ENCODE peak calls at places on chromosome 12, in nine cellular contexts. E is IMR-90, G is right atrium auricular region, F is cardiac muscle cell, A is A549, Z is lung, U is astrocyte, L is MM.1S, H is sigmoid colon. V is an unnamed sample.

GRCh38 chr12:14825256-14825655 is 11.3 kb upstream of the SMCO3 start:
- DNase-seq in E (peak), G (no peak), F (no peak), A (no peak), Z (no peak), U (no peak), L (no peak), H (no peak), V (no peak)

GRCh38 chr12:113130457-113131135 is 5.0 kb downstream of the RASAL1 start:
- DNase-seq in E (no peak), G (no peak), F (no peak), A (no peak), Z (no peak), U (no peak), L (no peak), H (no peak), V (no peak)

GRCh38 chr12:64452559-64453329 is 824 bp downstream of the TBK1 start:
- DNase-seq in E (peak), G (no peak), F (peak), A (peak), Z (no peak), U (peak), L (peak), H (no peak), V (peak)

GRCh38 chr12:106760184-106760531 is 14.3 kb upstream of the RIC8B start:
- DNase-seq in E (peak), G (no peak), F (peak), A (no peak), Z (peak), U (no peak), L (peak), H (no peak), V (peak)

GRCh38 chr12:69024907-69025306 is 91.9 kb upstream of the CPM start:
- DNase-seq in E (peak), G (no peak), F (no peak), A (no peak), Z (no peak), U (peak), L (no peak), H (no peak), V (no peak)

GRCh38 chr12:51695241-51696010 is 104.4 kb downstream of the SCN8A start:
- DNase-seq in E (peak), G (no peak), F (no peak), A (no peak), Z (no peak), U (peak), L (no peak), H (no peak), V (no peak)

GRCh38 chr12:70783455-70783854 is 137.1 kb downstream of the PTPRR start:
- DNase-seq in E (no peak), G (no peak), F (no peak), A (no peak), Z (no peak), U (no peak), L (no peak), H (no peak), V (no peak)

GRCh38 chr12:124560519-124560918 is 6.9 kb downstream of the NCOR2 start:
- DNase-seq in E (no peak), G (no peak), F (no peak), A (no peak), Z (no peak), U (no peak), L (no peak), H (no peak), V (no peak)

GRCh38 chr12:73815072-73815660 is 722.5 kb upstream of the ATXN7L3B start:
- DNase-seq in E (no peak), G (no peak), F (no peak), A (no peak), Z (no peak), U (no peak), L (no peak), H (no peak), V (no peak)

GRCh38 chr12:132474237-132474741 is 15.7 kb upstream of the FBRSL1 start:
- DNase-seq in E (no peak), G (no peak), F (no peak), A (no peak), Z (no peak), U (no peak), L (no peak), H (no peak), V (no peak)

GRCh38 chr12:13223176-13223806 is 26.8 kb downstream of the EMP1 start:
- DNase-seq in E (peak), G (peak), F (no peak), A (peak), Z (no peak), U (peak), L (no peak), H (no peak), V (no peak)

GRCh38 chr12:10153271-10154144 is 18.4 kb downstream of the OLR1 start:
- DNase-seq in E (peak), G (peak), F (peak), A (peak), Z (peak), U (peak), L (peak), H (peak), V (peak)

GRCh38 chr12:1576410-1577240 is 17.8 kb downstream of the FBXL14 start:
- DNase-seq in E (peak), G (no peak), F (peak), A (no peak), Z (no peak), U (peak), L (no peak), H (peak), V (no peak)

GRCh38 chr12:108833757-108834472 is 23.5 kb downstream of the SSH1 start:
- DNase-seq in E (peak), G (no peak), F (no peak), A (no peak), Z (no peak), U (peak), L (no peak), H (peak), V (no peak)

DNA sequence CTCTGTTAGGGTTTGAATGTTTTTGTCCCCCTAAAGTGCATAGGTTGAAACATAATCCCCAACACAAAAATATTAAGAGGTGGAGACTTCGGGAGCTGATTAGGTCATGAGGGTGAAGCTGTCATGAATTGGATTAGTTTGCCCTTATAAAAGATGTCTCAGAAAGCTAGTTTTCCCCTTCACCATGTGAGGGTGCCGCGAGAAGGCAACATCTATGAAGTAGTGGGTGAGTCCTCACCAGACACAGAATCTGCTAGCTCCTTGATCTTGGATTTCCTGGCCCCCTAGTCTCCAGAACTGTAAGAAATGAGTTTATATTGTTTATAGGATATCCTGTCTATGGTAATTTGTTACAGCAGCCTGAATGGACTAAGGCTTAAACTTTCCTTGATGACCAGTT is 301.5 kb upstream of the ATP2B1 start:
- DNase-seq in E (peak), G (no peak), F (no peak), A (no peak), Z (no peak), U (no peak), L (no peak), H (no peak), V (no peak)
- TF ChIP-seq CTCF in E (peak), G (no peak), F (no peak), A (peak), Z (no peak), U (no peak), L (no peak), H (no peak), V (no peak)

GRCh38 chr12:50249464-50250229 is 33.7 kb downstream of the LIMA1 start:
- DNase-seq in E (no peak), G (no peak), F (no peak), A (no peak), Z (no peak), U (no peak), L (no peak), H (no peak), V (peak)
- TF ChIP-seq CTCF in E (no peak), G (no peak), F (no peak), A (no peak), Z (no peak), U (no peak), L (no peak), H (no peak), V (no peak)

GRCh38 chr12:89479982-89480381 is 44.6 kb downstream of the GALNT4 start:
- DNase-seq in E (no peak), G (no peak), F (no peak), A (no peak), Z (no peak), U (no peak), L (no peak), H (no peak), V (no peak)
- TF ChIP-seq CTCF in E (no peak), G (no peak), F (no peak), A (no peak), Z (no peak), U (no peak), L (no peak), H (no peak), V (no peak)

GRCh38 chr12:21252070-21252469 is 82.6 kb downstream of the SLCO1A2 start:
- DNase-seq in E (no peak), G (no peak), F (peak), A (no peak), Z (no peak), U (no peak), L (no peak), H (no peak), V (no peak)

DNA sequence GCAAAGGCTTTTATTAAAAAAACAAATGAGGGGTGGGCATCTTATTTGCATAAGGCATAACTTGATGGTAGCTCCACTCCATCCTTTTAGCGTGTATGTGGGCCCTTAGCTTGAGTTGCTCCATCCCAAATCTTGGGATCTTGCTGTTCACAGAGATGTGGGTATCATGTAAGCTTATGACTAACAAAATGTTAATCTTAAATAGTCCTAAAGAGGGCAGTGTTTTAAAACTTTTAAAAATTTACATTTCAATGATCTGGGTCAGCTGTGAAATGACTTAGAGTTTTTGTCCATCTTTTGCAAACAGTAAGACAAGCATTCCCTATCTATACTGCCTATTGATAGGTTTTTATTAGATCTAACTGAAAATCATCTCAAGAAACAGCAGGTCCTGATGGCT is 86.0 kb downstream of the SLCO1A2 start:
- DNase-seq in E (no peak), G (no peak), F (peak), A (no peak), Z (no peak), U (no peak), L (peak), H (no peak), V (no peak)
- TF ChIP-seq CTCF in E (peak), G (no peak), F (no peak), A (peak), Z (no peak), U (no peak), L (peak), H (no peak), V (no peak)

GRCh38 chr12:96208801-96209534 is 14.8 kb downstream of the ELK3 start:
- DNase-seq in E (no peak), G (no peak), F (no peak), A (no peak), Z (no peak), U (no peak), L (peak), H (no peak), V (no peak)
- TF ChIP-seq CTCF in E (peak), G (peak), F (no peak), A (no peak), Z (no peak), U (no peak), L (no peak), H (no peak), V (no peak)

GRCh38 chr12:126385785-126386184 is 1320.5 kb downstream of the AACS start:
- DNase-seq in E (no peak), G (no peak), F (no peak), A (no peak), Z (no peak), U (peak), L (no peak), H (no peak), V (no peak)
- TF ChIP-seq CTCF in E (no peak), G (no peak), F (no peak), A (no peak), Z (no peak), U (no peak), L (no peak), H (no peak), V (no peak)

GRCh38 chr12:90023207-90023870 is 314.7 kb upstream of the ATP2B1 start:
- DNase-seq in E (no peak), G (no peak), F (no peak), A (no peak), Z (no peak), U (no peak), L (no peak), H (no peak), V (no peak)
- TF ChIP-seq CTCF in E (no peak), G (no peak), F (no peak), A (no peak), Z (no peak), U (no peak), L (no peak), H (no peak), V (no peak)

GRCh38 chr12:49225551-49226166 is 36.8 kb upstream of the TUBA1A start:
- DNase-seq in E (peak), G (no peak), F (no peak), A (no peak), Z (peak), U (peak), L (no peak), H (no peak), V (no peak)
- TF ChIP-seq CTCF in E (peak), G (no peak), F (peak), A (no peak), Z (peak), U (no peak), L (no peak), H (no peak), V (no peak)

GRCh38 chr12:3962661-3963483 is 89.7 kb upstream of the PARP11 start:
- DNase-seq in E (no peak), G (no peak), F (peak), A (no peak), Z (no peak), U (no peak), L (no peak), H (no peak), V (no peak)

GRCh38 chr12:3965096-3965495 is 91.9 kb upstream of the PARP11 start:
- DNase-seq in E (no peak), G (no peak), F (no peak), A (no peak), Z (no peak), U (no peak), L (no peak), H (no peak), V (no peak)

GRCh38 chr12:3967556-3968160 is 94.5 kb upstream of the PARP11 start:
- DNase-seq in E (no peak), G (no peak), F (peak), A (no peak), Z (no peak), U (no peak), L (no peak), H (no peak), V (no peak)

GRCh38 chr12:3961573-3961972 is 88.4 kb upstream of the PARP11 start:
- DNase-seq in E (no peak), G (no peak), F (no peak), A (no peak), Z (no peak), U (no peak), L (no peak), H (no peak), V (no peak)

DNA sequence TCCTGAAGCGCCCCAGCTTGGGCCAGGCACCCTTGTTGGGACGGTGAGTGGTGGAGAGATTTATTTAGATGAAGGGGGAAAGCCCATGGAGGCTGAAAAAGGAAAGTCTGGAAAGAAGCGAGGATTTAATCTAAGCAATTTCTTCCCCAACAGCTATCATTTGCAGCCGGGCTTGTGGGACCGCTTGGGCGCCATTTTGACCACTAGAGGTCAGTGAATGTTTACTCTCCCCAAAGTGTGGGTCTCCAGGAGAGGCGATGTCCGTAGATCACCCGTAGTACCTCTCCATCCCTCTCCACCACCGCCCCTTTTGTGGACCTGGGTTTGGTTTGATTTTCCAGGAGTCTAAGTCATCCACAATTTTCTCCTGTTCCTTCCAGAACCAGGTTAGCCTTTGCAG is 91.2 kb upstream of the PARP11 start:
- DNase-seq in E (no peak), G (no peak), F (peak), A (peak), Z (no peak), U (no peak), L (peak), H (no peak), V (peak)
- TF ChIP-seq CTCF in E (no peak), G (peak), F (no peak), A (no peak), Z (no peak), U (no peak), L (peak), H (no peak), V (peak)

DNA sequence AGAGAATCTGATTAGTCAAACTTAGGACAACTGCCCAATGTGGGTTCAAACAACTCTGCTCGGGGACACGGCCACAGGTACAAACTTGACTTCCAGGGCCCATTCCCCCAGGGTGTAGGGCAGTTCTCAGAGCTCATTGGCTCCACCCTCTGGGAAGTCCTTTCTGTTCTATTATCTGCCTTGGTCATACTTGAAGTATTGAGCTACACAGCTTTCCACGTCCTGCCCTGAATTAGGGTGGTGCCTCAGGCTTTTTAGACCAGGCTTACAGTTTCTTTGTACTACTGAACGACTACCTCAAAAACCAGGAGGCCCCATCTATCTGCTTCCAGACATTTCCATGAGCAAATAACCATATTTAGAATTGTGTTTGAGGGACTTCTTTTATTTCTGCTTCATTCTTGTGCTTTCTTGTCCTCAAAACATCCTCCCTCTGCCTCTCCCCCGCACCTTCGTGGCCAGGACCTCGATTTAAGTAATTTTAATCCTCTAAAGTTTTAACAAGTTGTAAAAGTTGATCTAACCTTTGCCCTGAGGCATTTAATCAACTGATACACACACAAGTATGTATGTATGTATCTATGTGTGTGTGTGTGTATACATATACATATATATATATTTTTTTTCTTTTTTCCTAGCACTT is 281.8 kb upstream of the AMIGO2 start:
- DNase-seq in E (no peak), G (no peak), F (no peak), A (no peak), Z (no peak), U (no peak), L (peak), H (no peak), V (peak)
- TF ChIP-seq CTCF in E (no peak), G (peak), F (no peak), A (no peak), Z (no peak), U (no peak), L (peak), H (no peak), V (no peak)